ENCODE peak calls at places on chromosome 4, in four cellular contexts. I is K562, E is SK-N-SH, U is HepG2. K is an unnamed sample.

GRCh38 chr4:147829401-147830101 is 97.7 kb downstream of the ARHGAP10 start:
- DNase-seq in U (no peak), I (no peak), E (no peak), K (no peak)

GRCh38 chr4:150578745-150579470 is 3.0 kb upstream of the MAB21L2 start:
- DNase-seq in E (no peak), U (no peak), I (no peak), K (no peak)

GRCh38 chr4:116058129-116058528 is 944.7 kb upstream of the NDST4 start:
- DNase-seq in E (no peak), U (no peak), I (no peak), K (no peak)

GRCh38 chr4:182400754-182401153 is 157.6 kb downstream of the TENM3 start:
- DNase-seq in I (no peak), E (no peak), U (no peak), K (no peak)

GRCh38 chr4:108303488-108304177 is 134.9 kb upstream of the LEF1 start:
- DNase-seq in E (no peak), I (no peak), U (no peak), K (no peak)

GRCh38 chr4:138311771-138312535 is 69.8 kb upstream of the SLC7A11 start:
- DNase-seq in I (no peak), U (no peak), E (no peak), K (no peak)

GRCh38 chr4:26510334-26510705 is 20.0 kb upstream of the CCKAR start:
- DNase-seq in I (no peak), E (no peak), U (no peak), K (no peak)

GRCh38 chr4:41541697-41542096 is 3.7 kb downstream of the LIMCH1 start:
- DNase-seq in I (no peak), U (no peak), E (no peak), K (no peak)

GRCh38 chr4:150063128-150063527 is 15.1 kb upstream of the DCLK2 start:
- DNase-seq in E (no peak), U (no peak), I (no peak), K (no peak)

GRCh38 chr4:145719752-145720624 is 40.0 kb downstream of the C4orf51 start:
- DNase-seq in I (no peak), E (no peak), U (no peak), K (peak)

GRCh38 chr4:98642991-98643426 is 15.4 kb downstream of the TSPAN5 start:
- DNase-seq in E (no peak), U (peak), I (no peak), K (no peak)

GRCh38 chr4:165175879-165176278 is 31.5 kb upstream of the KLHL2 start:
- DNase-seq in E (no peak), I (no peak), U (no peak), K (no peak)

GRCh38 chr4:40377462-40378385 is 42.6 kb downstream of the CHRNA9 start:
- DNase-seq in E (no peak), U (no peak), I (no peak), K (no peak)

GRCh38 chr4:2269206-2269531 is 7.3 kb upstream of the MXD4 start:
- DNase-seq in E (peak), I (no peak), U (no peak), K (no peak)

GRCh38 chr4:83548151-83548905 is 12.4 kb downstream of the GPAT3 start:
- DNase-seq in U (peak), I (peak), E (no peak), K (peak)

GRCh38 chr4:13535118-13535517 is 9.2 kb downstream of the NKX3-2 start:
- DNase-seq in E (peak), U (no peak), I (no peak), K (no peak)

GRCh38 chr4:147543039-147543438 is 62.1 kb downstream of the EDNRA start:
- DNase-seq in E (no peak), I (no peak), U (no peak), K (no peak)

GRCh38 chr4:183505556-183506388 is 914 bp downstream of the ING2 start:
- DNase-seq in U (peak), E (peak), I (peak), K (peak)
- TF ChIP-seq REST in U (no peak), E (no peak), I (no peak), K (no peak)

GRCh38 chr4:6658635-6659075 is 18.2 kb downstream of the MRFAP1 start:
- DNase-seq in I (no peak), U (no peak), E (no peak), K (no peak)
- TF ChIP-seq NFIC in I (no peak), U (no peak), E (no peak), K (no peak)

GRCh38 chr4:48008021-48008596 is 8.4 kb downstream of the CNGA1 start:
- DNase-seq in U (no peak), E (no peak), I (no peak), K (no peak)

GRCh38 chr4:48005781-48006180 is 10.7 kb downstream of the CNGA1 start:
- DNase-seq in I (no peak), U (no peak), E (no peak), K (no peak)

GRCh38 chr4:48002267-48002666 is 14.2 kb downstream of the CNGA1 start:
- DNase-seq in U (no peak), I (no peak), E (no peak), K (no peak)
- TF ChIP-seq REST in U (no peak), I (no peak), E (no peak), K (no peak)

GRCh38 chr4:16240300-16240699 is 14.0 kb upstream of the TAPT1 start:
- DNase-seq in U (no peak), E (no peak), I (no peak), K (no peak)

GRCh38 chr4:16248605-16249004 is 22.3 kb upstream of the TAPT1 start:
- DNase-seq in U (peak), I (no peak), E (no peak), K (no peak)

GRCh38 chr4:16250665-16251365 is 24.5 kb upstream of the TAPT1 start:
- DNase-seq in I (no peak), U (peak), E (no peak), K (no peak)

GRCh38 chr4:16243285-16243684 is 17.0 kb upstream of the TAPT1 start:
- DNase-seq in U (no peak), E (no peak), I (no peak), K (no peak)

DNA sequence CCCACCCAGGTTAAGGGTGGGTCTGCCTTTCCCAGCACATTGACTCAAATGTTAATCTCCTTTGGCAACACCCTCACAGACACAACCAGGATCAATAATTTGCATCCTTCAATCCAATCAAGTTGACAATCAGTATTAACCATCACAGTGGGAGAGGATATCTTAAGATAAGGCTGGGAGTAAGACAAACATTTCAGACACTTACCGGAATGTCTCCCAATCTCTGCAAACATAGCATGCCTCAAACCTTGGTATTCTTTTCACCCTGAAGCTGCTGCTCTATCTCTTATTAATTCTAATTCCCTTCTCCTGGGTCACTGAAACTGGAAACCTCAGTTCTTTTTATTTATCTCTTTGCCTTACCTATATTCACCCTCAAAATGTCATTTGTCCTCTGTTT is 19.0 kb upstream of the TAPT1 start:
- DNase-seq in U (no peak), E (no peak), I (no peak), K (no peak)
- TF ChIP-seq NFIC in U (no peak), E (no peak), I (no peak), K (no peak)

GRCh38 chr4:69754926-69755580 is 5.4 kb downstream of the SULT1B1 start:
- DNase-seq in I (no peak), E (no peak), U (peak), K (no peak)
- TF ChIP-seq REST in I (no peak), E (no peak), U (no peak), K (no peak)

GRCh38 chr4:153346563-153346962 is 2.1 kb downstream of the MND1 start:
- DNase-seq in E (no peak), U (no peak), I (peak), K (no peak)

GRCh38 chr4:153345011-153345981 is 808 bp downstream of the MND1 start:
- DNase-seq in E (peak), I (peak), U (peak), K (no peak)

GRCh38 chr4:153346031-153346430 is 1.5 kb downstream of the MND1 start:
- DNase-seq in I (no peak), E (no peak), U (no peak), K (no peak)

GRCh38 chr4:153342751-153343552 is 1.5 kb upstream of the MND1 start:
- DNase-seq in U (no peak), E (no peak), I (no peak), K (no peak)

DNA sequence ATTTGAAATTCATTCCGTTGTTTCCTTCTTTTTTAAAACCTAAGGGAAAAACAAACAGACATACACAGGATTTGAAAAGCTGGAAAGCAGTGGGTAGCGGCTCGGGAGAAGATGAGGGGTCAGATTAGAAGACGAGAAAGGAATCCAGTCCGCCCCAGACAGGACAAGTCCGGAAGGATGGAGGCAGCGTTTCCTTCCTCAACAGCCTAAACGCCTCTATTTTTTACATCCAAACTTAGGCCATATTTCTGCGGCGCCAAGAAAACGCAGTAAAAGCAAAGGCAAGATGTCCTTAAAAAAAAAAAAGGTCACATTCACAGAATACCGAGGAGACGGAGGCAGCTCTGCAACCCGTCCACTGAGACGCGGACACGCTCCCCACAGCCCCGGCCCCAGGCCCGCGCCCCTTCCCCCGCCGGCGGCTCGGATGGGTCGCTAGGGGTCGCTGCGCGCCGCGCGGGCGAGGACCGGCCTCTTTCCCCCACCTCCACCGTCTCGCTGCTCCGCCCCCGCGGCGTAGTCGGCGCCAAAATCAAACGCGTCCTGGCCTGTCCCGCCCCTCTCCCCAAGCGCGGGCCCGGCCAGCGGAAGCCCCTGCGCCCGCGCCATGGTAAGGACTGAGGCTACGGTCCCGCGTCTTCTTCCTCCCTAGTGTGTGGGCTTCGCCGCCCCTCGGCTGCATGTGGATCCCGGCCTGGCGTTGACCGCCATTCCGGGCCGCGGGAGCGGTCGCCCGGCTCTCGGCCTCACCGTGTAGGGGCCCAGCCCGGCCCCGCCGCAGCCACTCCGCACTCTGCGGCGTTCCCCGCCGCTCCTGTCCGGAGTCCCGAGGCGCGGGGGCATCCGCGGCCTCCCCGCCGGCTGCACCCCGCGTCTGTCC is at the start of gene MND1:
- DNase-seq in E (peak), U (peak), I (peak), K (no peak)
- TF ChIP-seq NFIC in E (no peak), U (no peak), I (peak), K (no peak)

GRCh38 chr4:137043184-137043583 is 489.1 kb downstream of the PCDH18 start:
- DNase-seq in I (no peak), E (no peak), U (no peak), K (no peak)
- TF ChIP-seq REST in I (no peak), E (no peak), U (no peak), K (no peak)